ENCODE peak calls at places on chromosomes 1 and 21, in ten cellular contexts. E, F, H, D, G, Q, B, C, K and O are unnamed samples.

GRCh38 chr21:32572574-32573420 is 12.5 kb downstream of the TCP10L start:
- DNase-seq in H (no peak), D (no peak), F (no peak), K (no peak), B (no peak), C (no peak), E (peak), Q (peak), G (no peak), O (no peak)

GRCh38 chr1:113534130-113534817 is 144.0 kb downstream of the MAGI3 start:
- DNase-seq in C (no peak), H (no peak), B (no peak), D (no peak), Q (no peak), K (no peak), G (no peak), E (no peak), F (no peak), O (no peak)

GRCh38 chr1:43172532-43172972 is 422 bp downstream of the CFAP57 start:
- DNase-seq in E (peak), F (peak), K (peak), Q (peak), H (peak), C (peak), G (no peak), B (peak), D (peak), O (peak)

GRCh38 chr21:36992671-36993070 is 13.8 kb upstream of the RIPPLY3 start:
- DNase-seq in H (no peak), D (no peak), Q (no peak), F (no peak), E (no peak), C (no peak), G (no peak), B (peak), K (no peak), O (no peak)

GRCh38 chr1:43979528-43980254 is 681 bp downstream of the B4GALT2 start:
- DNase-seq in H (no peak), G (no peak), B (no peak), E (peak), D (peak), Q (no peak), K (peak), C (peak), F (no peak), O (no peak)

GRCh38 chr1:231515748-231516147 is 12.7 kb upstream of the TSNAX start:
- DNase-seq in K (peak), F (peak), Q (no peak), E (no peak), G (no peak), B (no peak), H (no peak), D (no peak), C (no peak), O (no peak)

GRCh38 chr1:87329756-87330200 is 1.1 kb downstream of the LMO4 start:
- DNase-seq in Q (no peak), E (no peak), D (peak), H (no peak), C (peak), G (peak), B (no peak), F (no peak), K (no peak), O (no peak)

GRCh38 chr1:203038891-203039608 is 12.8 kb downstream of the PPFIA4 start:
- DNase-seq in H (no peak), Q (peak), E (peak), K (peak), G (peak), D (peak), B (peak), C (peak), F (peak), O (peak)

GRCh38 chr1:19682257-19682656 is 17.6 kb downstream of the HTR6 start:
- DNase-seq in Q (no peak), H (no peak), K (no peak), B (no peak), D (no peak), E (no peak), G (no peak), C (no peak), F (peak), O (no peak)

GRCh38 chr1:15206418-15207030 is 40.5 kb upstream of the FHAD1 start:
- DNase-seq in F (no peak), Q (no peak), G (no peak), E (no peak), K (no peak), D (no peak), H (no peak), C (no peak), B (no peak), O (no peak)

GRCh38 chr1:152473887-152474537 is 36.6 kb upstream of the LCE5A start:
- DNase-seq in D (no peak), H (no peak), E (no peak), G (no peak), F (no peak), C (no peak), B (no peak), K (no peak), Q (no peak), O (no peak)

GRCh38 chr1:11158720-11159321 is 30.3 kb upstream of the ANGPTL7 start:
- DNase-seq in H (peak), Q (no peak), G (no peak), F (no peak), K (no peak), D (no peak), E (no peak), C (no peak), B (no peak), O (no peak)

GRCh38 chr1:94721240-94721639 is 98.9 kb upstream of the SLC44A3 start:
- DNase-seq in D (no peak), E (no peak), C (no peak), K (peak), F (no peak), H (no peak), Q (no peak), G (no peak), B (no peak), O (no peak)

GRCh38 chr1:213252026-213252425 is 201.0 kb downstream of the RPS6KC1 start:
- DNase-seq in G (no peak), B (no peak), K (no peak), C (no peak), H (no peak), D (no peak), E (no peak), F (no peak), Q (no peak), O (no peak)

GRCh38 chr1:31878018-31878417 is 60.1 kb downstream of the PTP4A2 start:
- DNase-seq in C (no peak), G (no peak), D (no peak), B (no peak), K (no peak), Q (no peak), E (no peak), H (no peak), F (no peak), O (no peak)

GRCh38 chr1:211335507-211336157 is 9.0 kb downstream of the TRAF5 start:
- DNase-seq in H (no peak), Q (no peak), G (peak), B (peak), K (peak), F (no peak), E (peak), D (no peak), C (peak), O (no peak)

GRCh38 chr1:46525253-46525983 is 26.0 kb downstream of the KNCN start:
- DNase-seq in F (no peak), C (no peak), Q (no peak), K (no peak), E (no peak), B (no peak), G (no peak), D (no peak), H (no peak), O (no peak)

GRCh38 chr21:36589352-36589971 is 109.5 kb upstream of the SIM2 start:
- DNase-seq in G (no peak), F (no peak), D (no peak), E (no peak), B (peak), H (no peak), K (peak), C (peak), Q (no peak), O (peak)

GRCh38 chr1:244046907-244047738 is 4.0 kb upstream of the ZBTB18 start:
- DNase-seq in B (no peak), G (no peak), Q (no peak), E (no peak), K (peak), C (no peak), H (no peak), F (no peak), D (no peak), O (peak)

GRCh38 chr1:233440952-233441401 is 113.5 kb downstream of the MAP3K21 start:
- DNase-seq in E (no peak), G (no peak), H (peak), D (peak), C (peak), K (peak), F (peak), Q (no peak), B (peak), O (no peak)

GRCh38 chr1:43603004-43603403 is 46.9 kb upstream of the KDM4A start:
- DNase-seq in C (no peak), G (no peak), Q (no peak), D (no peak), B (no peak), K (no peak), E (no peak), F (no peak), H (no peak), O (no peak)

GRCh38 chr21:37582613-37583012 is 216.0 kb downstream of the DYRK1A start:
- DNase-seq in G (no peak), B (no peak), E (no peak), C (no peak), D (peak), Q (no peak), F (no peak), H (peak), K (peak), O (no peak)

GRCh38 chr1:228152097-228152917 is 2.6 kb downstream of the GJC2 start:
- DNase-seq in D (no peak), F (no peak), H (no peak), C (no peak), G (no peak), E (no peak), Q (no peak), B (no peak), K (no peak), O (peak)

GRCh38 chr1:107138767-107139445 is 1.9 kb upstream of the NTNG1 start:
- DNase-seq in C (no peak), F (no peak), B (no peak), H (no peak), G (no peak), E (no peak), Q (no peak), K (no peak), D (no peak), O (no peak)

GRCh38 chr1:18898567-18898966 is 3.8 kb downstream of the ALDH4A1 start:
- DNase-seq in G (no peak), F (no peak), C (no peak), D (no peak), E (no peak), H (no peak), K (no peak), B (no peak), Q (no peak), O (no peak)

GRCh38 chr1:52659851-52660596 is 27.1 kb downstream of the SHISAL2A start:
- DNase-seq in G (no peak), B (peak), E (no peak), H (peak), D (no peak), Q (peak), F (no peak), K (no peak), C (no peak), O (no peak)